ENCODE peak calls at places on chromosomes 6 and 20, in four cellular contexts. R, H, B and D are unnamed samples. For H3K27me3, the result is how much of the 10 kb centered on the place peaks cover.

GRCh38 chr6:111487656-111488055 is 4.6 kb upstream of the REV3L start:
- DNase-seq in R (no peak), H (no peak), B (no peak), D (no peak)

GRCh38 chr20:38094373-38094775 is 60.8 kb downstream of the RPRD1B start:
- DNase-seq in R (no peak), H (no peak), B (peak), D (no peak)

GRCh38 chr20:18628330-18628941 is 40.6 kb downstream of the DTD1 start:
- DNase-seq in R (no peak), H (no peak), B (no peak), D (no peak)

GRCh38 chr20:21607971-21608735 is 94.3 kb upstream of the NKX2-2 start:
- DNase-seq in R (peak), H (peak), B (no peak), D (peak)

GRCh38 chr6:89145461-89145961 is 344 bp upstream of the PM20D2 start:
- DNase-seq in R (no peak), H (no peak), B (no peak), D (no peak)

GRCh38 chr20:13692802-13693736 is 54.3 kb upstream of the TASP1 start:
- DNase-seq in R (no peak), H (no peak), B (no peak), D (no peak)

GRCh38 chr6:155275808-155276480 is 12.1 kb downstream of the CLDN20 start:
- DNase-seq in R (no peak), H (peak), B (no peak), D (no peak)

GRCh38 chr6:131862486-131862885 is 54.7 kb downstream of the ENPP1 start:
- DNase-seq in R (no peak), H (no peak), B (no peak), D (no peak)

GRCh38 chr20:7879883-7880282 is 60.4 kb downstream of the HAO1 start:
- DNase-seq in R (no peak), H (no peak), B (no peak), D (no peak)

GRCh38 chr6:150267686-150268561 is 100.9 kb upstream of the IYD start:
- DNase-seq in R (no peak), H (no peak), B (no peak), D (no peak)

GRCh38 chr6:116070990-116071389 is 10.3 kb upstream of the FRK start:
- DNase-seq in R (no peak), H (no peak), B (no peak), D (no peak)

GRCh38 chr6:118791499-118791898 is 102.5 kb upstream of the ASF1A start:
- DNase-seq in R (no peak), H (no peak), B (peak), D (no peak)

GRCh38 chr6:157528931-157529653 is 148.1 kb downstream of the ZDHHC14 start:
- DNase-seq in R (no peak), H (no peak), B (no peak), D (no peak)

GRCh38 chr20:40538126-40538525 is 150.9 kb downstream of the MAFB start:
- DNase-seq in R (no peak), H (no peak), B (no peak), D (no peak)

GRCh38 chr6:95321106-95321505 is 256.2 kb upstream of the MANEA start:
- DNase-seq in R (no peak), H (no peak), B (no peak), D (peak)

GRCh38 chr6:46042355-46042999 is 26.8 kb upstream of the CLIC5 start:
- DNase-seq in R (no peak), H (no peak), B (no peak), D (peak)

GRCh38 chr6:112780498-112781096 is 433.5 kb downstream of the RFPL4B start:
- DNase-seq in R (peak), H (peak), B (peak), D (peak)

GRCh38 chr6:75539136-75539535 is 45.5 kb upstream of the FILIP1 start:
- DNase-seq in R (no peak), H (no peak), B (no peak), D (no peak)

GRCh38 chr6:168305091-168305749 is 14.4 kb downstream of the DACT2 start:
- DNase-seq in R (no peak), H (no peak), B (no peak), D (no peak)

GRCh38 chr6:1812487-1812886 is 202.8 kb downstream of the FOXC1 start:
- DNase-seq in R (no peak), H (no peak), B (no peak), D (no peak)

GRCh38 chr20:25277051-25277801 is 29.3 kb downstream of the PYGB start:
- DNase-seq in R (peak), H (peak), B (no peak), D (no peak)

GRCh38 chr20:50189681-50190250 is 864 bp upstream of the CEBPB start:
- DNase-seq in R (peak), H (peak), B (peak), D (peak)

GRCh38 chr6:8207869-8208191 is 105.5 kb upstream of the EEF1E1 start:
- DNase-seq in R (no peak), H (no peak), B (no peak), D (no peak)

GRCh38 chr6:108550256-108550655 is 10.5 kb upstream of the FOXO3 start:
- DNase-seq in R (no peak), H (no peak), B (no peak), D (no peak)

GRCh38 chr20:58555078-58555765 is 40.0 kb upstream of the APCDD1L start:
- DNase-seq in R (no peak), H (no peak), B (no peak), D (no peak)

GRCh38 chr6:111757342-111757741 is 115.9 kb downstream of the FYN start:
- DNase-seq in R (no peak), H (no peak), B (no peak), D (no peak)

GRCh38 chr6:68368845-68369244 is 266.2 kb upstream of the ADGRB3 start:
- DNase-seq in R (no peak), H (no peak), B (no peak), D (peak)

GRCh38 chr6:57021086-57021720 is 25.3 kb upstream of the KIAA1586 start:
- DNase-seq in R (no peak), H (no peak), B (no peak), D (no peak)

GRCh38 chr6:97440590-97441176 is 157.7 kb upstream of the MMS22L start:
- DNase-seq in R (no peak), H (peak), B (no peak), D (peak)

GRCh38 chr6:160378886-160379285 is 30.7 kb downstream of the SLC22A3 start:
- DNase-seq in R (no peak), H (no peak), B (no peak), D (no peak)

GRCh38 chr6:51021171-51021570 is 202.5 kb downstream of the TFAP2B start:
- DNase-seq in R (no peak), H (no peak), B (no peak), D (no peak)

GRCh38 chr20:1328680-1329330 is at the start of gene SDCBP2:
- DNase-seq in R (no peak), H (no peak), B (peak), D (no peak)

GRCh38 chr20:49276895-49277785 is 717 bp downstream of the ZNFX1 start:
- DNase-seq in R (peak), H (peak), B (peak), D (peak)

GRCh38 chr6:165663736-165664552 is 903 bp upstream of the PDE10A start:
- DNase-seq in R (peak), H (peak), B (no peak), D (peak)

GRCh38 chr6:165663283-165663735 is 268 bp upstream of the PDE10A start:
- DNase-seq in R (peak), H (peak), B (no peak), D (peak)

GRCh38 chr6:165661416-165662001 is 1.5 kb downstream of the PDE10A start:
- DNase-seq in R (peak), H (peak), B (no peak), D (peak)

GRCh38 chr6:165662041-165662491 is 975 bp downstream of the PDE10A start:
- DNase-seq in R (peak), H (peak), B (no peak), D (peak)

DNA sequence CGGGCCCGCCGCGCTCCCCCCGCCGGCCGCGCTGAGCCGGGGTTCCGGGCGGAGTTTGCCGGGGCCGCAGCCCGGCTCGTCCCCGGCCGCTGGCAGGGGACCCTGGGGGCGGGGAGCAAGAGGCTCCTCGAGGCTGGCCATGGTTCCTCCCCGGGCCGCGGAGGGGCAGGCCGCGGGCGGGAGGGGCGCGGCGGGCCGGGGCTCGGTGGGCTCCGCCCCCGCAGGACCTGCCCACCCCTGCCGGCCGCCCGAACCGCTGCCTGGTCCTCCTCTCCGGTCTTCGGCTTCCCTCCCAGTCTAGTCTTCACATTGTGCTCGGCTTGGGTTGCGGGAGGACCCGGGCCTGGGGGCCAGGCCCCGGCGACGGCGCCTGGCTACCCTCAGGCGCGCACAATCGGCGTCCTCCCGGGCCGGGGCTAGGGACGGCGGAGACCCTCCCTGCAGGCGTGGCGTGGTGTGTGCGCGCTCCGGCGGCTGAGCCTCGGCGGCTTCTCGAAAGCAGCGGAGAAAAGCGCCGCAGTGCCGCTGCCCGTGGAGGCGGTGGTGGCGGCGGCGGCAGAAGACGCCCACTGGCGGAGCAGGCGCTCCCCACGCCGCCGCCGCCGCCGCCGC is at the start of gene PDE10A:
- DNase-seq in R (peak), H (peak), B (no peak), D (peak)
- H3K4me3 ChIP-seq in R (peak), H (peak), B (peak), D (peak)

DNA sequence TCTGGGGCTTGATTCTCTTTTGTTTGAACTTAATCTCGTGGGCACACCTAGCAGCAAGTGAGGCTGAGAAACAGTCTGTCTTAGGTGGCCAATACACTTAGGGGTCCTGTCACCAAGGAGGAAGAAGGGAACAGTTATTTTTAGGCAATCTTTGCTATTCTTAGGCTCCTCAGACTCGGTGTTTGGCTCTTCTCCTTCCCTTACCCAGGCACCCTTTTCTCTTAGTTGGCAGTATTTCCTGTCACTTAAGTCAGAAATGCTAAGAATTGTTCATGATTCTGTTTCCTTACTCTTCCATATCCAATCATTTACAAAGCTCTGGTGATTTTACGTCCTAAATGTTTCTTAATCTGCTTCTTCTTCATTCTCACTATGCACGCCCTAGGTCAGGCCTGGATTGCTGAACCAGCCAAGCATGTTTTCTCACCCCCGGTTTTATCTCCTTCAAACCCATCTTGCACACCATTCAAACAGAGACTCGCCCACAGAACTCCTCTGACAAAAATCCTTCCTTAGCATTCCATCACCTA is 45.2 kb upstream of the TMEM217 start:
- DNase-seq in R (no peak), H (no peak), B (no peak), D (no peak)
- H3K27me3 ChIP-seq in R (under half), H (under half), B (under half), D (under half)

DNA sequence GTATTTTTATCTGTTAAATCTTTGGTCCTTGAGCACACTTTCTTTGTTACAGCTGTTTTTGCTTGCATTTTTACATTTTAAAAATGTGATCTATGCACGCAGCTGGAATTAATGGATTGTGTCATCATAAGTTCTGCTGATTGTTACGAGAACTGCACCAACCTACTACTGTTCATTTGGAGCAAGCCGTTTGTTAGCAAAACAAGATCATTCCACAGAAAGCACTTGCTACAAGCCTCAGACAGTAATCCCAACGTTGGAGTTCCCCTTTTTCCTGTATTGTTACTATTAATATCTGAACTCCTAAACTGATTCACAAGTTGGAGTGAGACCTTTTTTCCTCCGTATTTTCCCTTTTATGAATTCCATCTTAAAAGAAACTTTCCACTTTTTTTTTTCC is 3.5 kb downstream of the TENT5A start:
- DNase-seq in R (no peak), H (no peak), B (no peak), D (no peak)
- H3K4me3 ChIP-seq in R (peak), H (peak), B (peak), D (no peak)

DNA sequence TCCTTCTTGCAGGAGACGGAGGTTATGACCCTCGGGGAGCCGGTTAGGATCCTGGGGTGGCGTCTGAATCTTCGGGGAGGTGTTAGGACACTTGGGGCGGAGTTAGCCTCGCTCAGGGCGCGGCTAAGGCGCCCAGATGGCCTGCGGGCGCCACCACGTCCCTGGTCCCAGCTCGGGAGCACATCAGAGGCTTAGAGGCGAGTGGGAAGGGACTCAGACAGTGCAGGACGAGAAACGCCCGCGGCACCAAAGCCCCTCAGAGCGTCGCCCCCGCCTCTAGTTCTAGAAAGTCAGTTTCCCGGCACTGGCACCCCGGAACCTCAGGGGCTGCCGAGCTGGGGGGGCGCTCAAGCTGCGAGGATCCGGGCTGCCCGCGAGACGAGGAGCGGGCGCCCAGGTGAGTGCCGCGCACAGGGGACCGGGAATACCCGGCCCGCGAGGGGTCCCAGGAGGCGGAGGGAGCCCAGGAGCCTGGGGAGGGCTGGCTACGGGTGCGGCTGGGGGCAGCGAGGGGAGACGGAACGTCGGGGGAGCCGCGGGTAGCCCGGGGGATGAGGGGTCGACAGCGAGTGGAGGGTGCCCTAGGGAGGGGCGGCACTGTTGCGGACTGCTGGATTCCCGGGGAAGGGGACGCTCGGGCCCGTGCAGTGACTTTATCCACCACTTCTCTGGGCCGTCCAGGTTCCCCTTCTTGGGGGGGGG is at the start of gene HCK:
- DNase-seq in R (no peak), H (peak), B (no peak), D (no peak)
- H3K27me3 ChIP-seq in R (under half), H (under half), B (under half), D (under half)

DNA sequence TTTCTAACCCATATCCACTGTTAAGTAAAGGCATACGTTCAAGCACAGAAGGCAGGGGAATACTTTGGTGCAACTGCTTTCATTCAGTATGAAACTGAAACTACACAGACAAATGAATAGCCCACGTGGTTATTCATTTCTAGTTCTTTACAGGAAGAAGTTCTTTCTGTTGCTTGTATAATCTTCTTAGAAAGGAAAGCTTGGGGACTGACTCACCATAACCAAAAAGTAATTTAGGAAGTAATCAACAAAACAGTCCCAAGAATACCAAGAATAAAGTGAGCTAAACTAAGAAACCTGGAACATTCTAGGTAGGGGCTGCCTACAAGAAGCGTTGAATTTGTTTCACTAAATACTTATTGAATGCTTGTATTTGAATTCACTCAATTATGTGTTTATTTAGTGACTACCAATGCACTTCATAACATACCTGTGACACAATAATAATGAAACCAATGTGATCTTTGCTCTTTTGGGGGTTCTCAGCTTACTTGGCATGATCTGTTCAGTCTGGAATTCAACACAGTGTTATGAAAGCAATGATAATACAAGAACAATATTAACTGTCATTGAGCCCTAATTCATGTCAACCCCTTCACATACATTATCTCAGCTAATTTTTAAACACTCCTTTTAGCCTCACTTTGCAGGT is 25.1 kb upstream of the KIAA0408 start:
- DNase-seq in R (no peak), H (no peak), B (no peak), D (no peak)
- H3K4me3 ChIP-seq in R (no peak), H (no peak), B (no peak), D (no peak)

GRCh38 chr6:170212051-170212756 is 78.7 kb downstream of the DLL1 start:
- DNase-seq in R (peak), H (peak), B (peak), D (no peak)

GRCh38 chr6:170211404-170212025 is 79.4 kb downstream of the DLL1 start:
- DNase-seq in R (peak), H (no peak), B (peak), D (no peak)

GRCh38 chr6:170210026-170210390 is 80.9 kb downstream of the DLL1 start:
- DNase-seq in R (no peak), H (no peak), B (peak), D (no peak)

GRCh38 chr6:170210651-170211403 is 80.1 kb downstream of the DLL1 start:
- DNase-seq in R (no peak), H (no peak), B (peak), D (no peak)

GRCh38 chr6:170212956-170213636 is 77.8 kb downstream of the DLL1 start:
- DNase-seq in R (peak), H (no peak), B (peak), D (no peak)
- H3K27me3 ChIP-seq in R (under half), H (under half), B (under half), D (under half)

GRCh38 chr6:139064981-139065665 is 36.6 kb downstream of the ABRACL start:
- DNase-seq in R (no peak), H (no peak), B (no peak), D (no peak)

GRCh38 chr6:139073118-139073517 is 44.6 kb downstream of the ABRACL start:
- DNase-seq in R (no peak), H (no peak), B (no peak), D (no peak)

GRCh38 chr6:139066080-139066479 is 37.5 kb downstream of the ABRACL start:
- DNase-seq in R (no peak), H (no peak), B (no peak), D (no peak)

GRCh38 chr6:139062921-139063320 is 34.4 kb downstream of the ABRACL start:
- DNase-seq in R (no peak), H (no peak), B (no peak), D (no peak)

GRCh38 chr6:139068846-139069245 is 40.3 kb downstream of the ABRACL start:
- DNase-seq in R (no peak), H (no peak), B (no peak), D (no peak)
- H3K4me3 ChIP-seq in R (no peak), H (no peak), B (no peak), D (no peak)

GRCh38 chr20:51789434-51789833 is 12.9 kb downstream of the SALL4 start:
- DNase-seq in R (no peak), H (no peak), B (no peak), D (no peak)
- H3K27me3 ChIP-seq in R (under half), H (under half), B (under half), D (under half)

GRCh38 chr6:138161434-138162103 is at the start of gene ARFGEF3:
- DNase-seq in R (peak), H (peak), B (no peak), D (peak)
- H3K4me3 ChIP-seq in R (peak), H (peak), B (peak), D (peak)